ENCODE peak calls at places on chromosome 1, in ten cellular contexts. One of them, this sample, is unnamed.

GRCh38 chr1:94418664-94419655 is 771 bp downstream of the ABCD3 start:
- DNase-seq in ovary: peak; percentile 46
- DNase-seq in HepG2: no peak
- DNase-seq in right lobe of liver: peak; percentile 89
- DNase-seq in prostate gland: peak; percentile 59
- DNase-seq in vagina: no peak
- DNase-seq in transverse colon: peak; percentile 50
- DNase-seq in HCT116: no peak
- DNase-seq in IMR-90: peak; percentile 24
- DNase-seq in uterus: peak; percentile 51
- DNase-seq in this sample: peak; percentile 64

GRCh38 chr1:158931055-158931737 is at the start of gene PYHIN1:
- DNase-seq in uterus: no peak
- DNase-seq in right lobe of liver: no peak
- DNase-seq in transverse colon: no peak
- DNase-seq in vagina: no peak
- DNase-seq in ovary: no peak
- DNase-seq in HepG2: no peak
- DNase-seq in prostate gland: no peak
- DNase-seq in HCT116: no peak
- DNase-seq in IMR-90: no peak
- DNase-seq in this sample: peak; percentile 8

GRCh38 chr1:21904725-21905520 is 32.2 kb downstream of the HSPG2 start:
- DNase-seq in HCT116: peak; percentile 18
- DNase-seq in prostate gland: no peak
- DNase-seq in transverse colon: peak; percentile 82
- DNase-seq in IMR-90: peak; percentile 90
- DNase-seq in right lobe of liver: peak; percentile 45
- DNase-seq in vagina: no peak
- DNase-seq in ovary: peak; percentile 54
- DNase-seq in uterus: peak; percentile 85
- DNase-seq in HepG2: no peak
- DNase-seq in this sample: peak; percentile 87

GRCh38 chr1:177448652-177449351 is 278.0 kb downstream of the BRINP2 start:
- DNase-seq in HCT116: no peak
- DNase-seq in HepG2: no peak
- DNase-seq in vagina: no peak
- DNase-seq in uterus: peak; percentile 45
- DNase-seq in transverse colon: no peak
- DNase-seq in right lobe of liver: no peak
- DNase-seq in IMR-90: no peak
- DNase-seq in ovary: no peak
- DNase-seq in prostate gland: no peak
- DNase-seq in this sample: no peak

GRCh38 chr1:93080424-93080823 is 1.3 kb downstream of the MTF2 start:
- DNase-seq in ovary: no peak
- DNase-seq in right lobe of liver: no peak
- DNase-seq in HCT116: peak; percentile 60
- DNase-seq in vagina: no peak
- DNase-seq in uterus: no peak
- DNase-seq in prostate gland: no peak
- DNase-seq in transverse colon: no peak
- DNase-seq in HepG2: peak; percentile 63
- DNase-seq in IMR-90: peak; percentile 83
- DNase-seq in this sample: peak; percentile 6

GRCh38 chr1:179447489-179447888 is 81.7 kb downstream of the AXDND1 start:
- DNase-seq in HepG2: peak; percentile 35
- DNase-seq in HCT116: peak; percentile 12
- DNase-seq in ovary: no peak
- DNase-seq in uterus: no peak
- DNase-seq in transverse colon: no peak
- DNase-seq in vagina: no peak
- DNase-seq in prostate gland: no peak
- DNase-seq in right lobe of liver: no peak
- DNase-seq in IMR-90: peak; percentile 2
- DNase-seq in this sample: no peak

GRCh38 chr1:25145775-25146381 is 86.4 kb downstream of the SYF2 start:
- DNase-seq in right lobe of liver: peak; percentile 31
- DNase-seq in IMR-90: no peak
- DNase-seq in uterus: no peak
- DNase-seq in transverse colon: no peak
- DNase-seq in HepG2: no peak
- DNase-seq in HCT116: no peak
- DNase-seq in vagina: no peak
- DNase-seq in prostate gland: no peak
- DNase-seq in ovary: no peak
- DNase-seq in this sample: no peak

GRCh38 chr1:67214420-67215174 is 48.3 kb downstream of the IL23R start:
- DNase-seq in prostate gland: no peak
- DNase-seq in HCT116: peak; percentile 19
- DNase-seq in vagina: no peak
- DNase-seq in right lobe of liver: peak; percentile 50
- DNase-seq in ovary: no peak
- DNase-seq in IMR-90: peak; percentile 29
- DNase-seq in uterus: peak; percentile 17
- DNase-seq in transverse colon: peak; percentile 29
- DNase-seq in HepG2: peak; percentile 23
- DNase-seq in this sample: peak; percentile 31

GRCh38 chr1:81596341-81596740 is 204.4 kb upstream of the ADGRL2 start:
- DNase-seq in vagina: no peak
- DNase-seq in transverse colon: no peak
- DNase-seq in IMR-90: no peak
- DNase-seq in prostate gland: no peak
- DNase-seq in ovary: no peak
- DNase-seq in uterus: no peak
- DNase-seq in HCT116: no peak
- DNase-seq in HepG2: no peak
- DNase-seq in right lobe of liver: no peak
- DNase-seq in this sample: no peak

GRCh38 chr1:228772516-228773212 is 37.4 kb downstream of the RHOU start:
- DNase-seq in vagina: no peak
- DNase-seq in uterus: no peak
- DNase-seq in HepG2: no peak
- DNase-seq in right lobe of liver: no peak
- DNase-seq in HCT116: no peak
- DNase-seq in prostate gland: no peak
- DNase-seq in IMR-90: no peak
- DNase-seq in transverse colon: no peak
- DNase-seq in ovary: no peak
- DNase-seq in this sample: no peak
- H3K4me1 ChIP-seq in vagina: no peaks in the 10 kb centered on the region
- H3K4me1 ChIP-seq in uterus: no peaks in the 10 kb centered on the region
- H3K4me1 ChIP-seq in HepG2: peaks cover 32% of the 10 kb centered on the region
- H3K4me1 ChIP-seq in right lobe of liver: no peaks in the 10 kb centered on the region
- H3K4me1 ChIP-seq in HCT116: no peaks in the 10 kb centered on the region
- H3K4me1 ChIP-seq in prostate gland: no peaks in the 10 kb centered on the region
- H3K4me1 ChIP-seq in IMR-90: no peaks in the 10 kb centered on the region
- H3K4me1 ChIP-seq in transverse colon: no peaks in the 10 kb centered on the region
- H3K4me1 ChIP-seq in ovary: no peaks in the 10 kb centered on the region
- H3K4me1 ChIP-seq in this sample: peaks cover 14% of the 10 kb centered on the region

GRCh38 chr1:12527564-12527963 is 90.4 kb downstream of the DHRS3 start:
- DNase-seq in IMR-90: no peak
- DNase-seq in HCT116: no peak
- DNase-seq in prostate gland: no peak
- DNase-seq in right lobe of liver: peak; percentile 91
- DNase-seq in ovary: peak; percentile 21
- DNase-seq in HepG2: no peak
- DNase-seq in transverse colon: no peak
- DNase-seq in uterus: no peak
- DNase-seq in vagina: no peak
- DNase-seq in this sample: peak; percentile 85
- H3K36me3 ChIP-seq in IMR-90: no peaks in the 10 kb centered on the region
- H3K36me3 ChIP-seq in HCT116: no peaks in the 10 kb centered on the region
- H3K36me3 ChIP-seq in prostate gland: no peaks in the 10 kb centered on the region
- H3K36me3 ChIP-seq in right lobe of liver: no peaks in the 10 kb centered on the region
- H3K36me3 ChIP-seq in ovary: no peaks in the 10 kb centered on the region
- H3K36me3 ChIP-seq in HepG2: no peaks in the 10 kb centered on the region
- H3K36me3 ChIP-seq in transverse colon: no peaks in the 10 kb centered on the region
- H3K36me3 ChIP-seq in uterus: no peaks in the 10 kb centered on the region
- H3K36me3 ChIP-seq in vagina: no peaks in the 10 kb centered on the region
- H3K36me3 ChIP-seq in this sample: no peaks in the 10 kb centered on the region

DNA sequence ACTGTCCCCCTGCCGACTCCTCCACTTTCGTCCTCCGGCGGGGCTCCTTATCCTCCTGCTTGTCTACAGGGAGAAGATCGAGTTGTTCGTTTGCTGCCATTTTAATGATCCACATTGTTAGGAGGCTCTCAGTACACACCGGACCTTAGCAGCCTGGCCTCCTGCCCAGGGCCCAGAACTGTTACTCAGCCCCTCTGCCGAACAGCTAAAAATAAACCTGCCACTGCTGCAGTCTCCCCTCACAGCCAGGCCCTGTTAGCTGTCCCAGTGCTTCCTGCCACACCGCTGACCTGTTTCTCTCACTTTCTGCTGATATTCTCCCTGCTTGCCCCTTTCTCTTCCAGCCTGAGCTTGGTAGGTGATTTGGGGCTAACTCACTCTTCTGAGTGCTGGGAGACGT is 8.3 kb downstream of the MAPKAPK2 start:
- DNase-seq in HepG2: no peak
- DNase-seq in right lobe of liver: peak; percentile 78
- DNase-seq in vagina: no peak
- DNase-seq in ovary: peak; percentile 78
- DNase-seq in uterus: peak; percentile 79
- DNase-seq in IMR-90: peak; percentile 85
- DNase-seq in transverse colon: peak; percentile 64
- DNase-seq in prostate gland: peak; percentile 39
- DNase-seq in HCT116: no peak
- DNase-seq in this sample: peak; percentile 71
- TF ChIP-seq POLR2A in HepG2: no peak
- TF ChIP-seq POLR2A in right lobe of liver: no peak
- TF ChIP-seq POLR2A in vagina: no peak
- TF ChIP-seq POLR2A in ovary: no peak
- TF ChIP-seq POLR2A in uterus: no peak
- TF ChIP-seq POLR2A in IMR-90: no peak
- TF ChIP-seq POLR2A in transverse colon: no peak
- TF ChIP-seq POLR2A in prostate gland: no peak
- TF ChIP-seq POLR2A in HCT116: no peak
- TF ChIP-seq POLR2A in this sample: no peak

DNA sequence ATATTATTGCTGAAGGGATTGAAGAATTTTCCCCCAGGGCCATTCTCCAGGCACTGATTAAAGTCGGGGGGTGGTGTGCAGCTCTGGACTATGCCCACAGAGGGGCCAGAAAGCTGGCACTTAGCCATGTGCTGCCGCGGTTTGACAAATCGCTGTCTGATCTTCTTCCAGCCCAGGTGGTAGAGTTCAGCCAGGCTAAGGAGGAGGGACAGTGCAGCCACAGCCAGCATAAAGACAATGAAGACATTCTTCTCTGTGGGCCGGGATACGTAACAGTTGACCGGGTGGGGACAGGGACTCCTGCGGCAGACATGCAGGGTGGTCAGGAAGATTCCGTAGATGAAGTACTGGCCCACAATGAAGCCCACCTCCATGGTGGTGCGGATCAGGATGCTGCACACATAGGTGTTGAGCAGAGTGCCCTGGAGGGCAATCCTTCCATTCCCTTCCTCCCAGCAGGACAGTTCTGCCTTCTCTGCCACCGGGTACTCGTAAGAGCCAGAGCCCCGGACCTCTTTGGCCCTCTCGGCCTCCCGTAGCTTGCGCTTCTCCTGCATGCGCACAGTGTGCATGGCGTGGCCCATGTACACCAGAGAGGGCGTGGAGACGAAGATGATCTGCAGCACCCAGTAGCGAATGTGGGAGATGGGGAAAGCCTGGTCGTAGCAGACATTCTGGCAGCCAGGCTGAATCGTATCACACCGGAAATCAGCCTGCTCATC is 1.9 kb downstream of the GJA5 start:
- DNase-seq in right lobe of liver: no peak
- DNase-seq in uterus: no peak
- DNase-seq in ovary: no peak
- DNase-seq in HCT116: no peak
- DNase-seq in IMR-90: no peak
- DNase-seq in prostate gland: no peak
- DNase-seq in vagina: no peak
- DNase-seq in transverse colon: no peak
- DNase-seq in HepG2: peak; percentile 51
- DNase-seq in this sample: no peak
- H3K4me1 ChIP-seq in right lobe of liver: no peaks in the 10 kb centered on the region
- H3K4me1 ChIP-seq in uterus: no peaks in the 10 kb centered on the region
- H3K4me1 ChIP-seq in ovary: no peaks in the 10 kb centered on the region
- H3K4me1 ChIP-seq in HCT116: peaks cover 4% of the 10 kb centered on the region
- H3K4me1 ChIP-seq in IMR-90: no peaks in the 10 kb centered on the region
- H3K4me1 ChIP-seq in prostate gland: no peaks in the 10 kb centered on the region
- H3K4me1 ChIP-seq in vagina: peaks cover 7% of the 10 kb centered on the region
- H3K4me1 ChIP-seq in transverse colon: no peaks in the 10 kb centered on the region
- H3K4me1 ChIP-seq in HepG2: peaks cover 27% of the 10 kb centered on the region
- H3K4me1 ChIP-seq in this sample: no peaks in the 10 kb centered on the region

GRCh38 chr1:39528082-39528481 is 36.6 kb downstream of the BMP8A start:
- DNase-seq in ovary: no peak
- DNase-seq in IMR-90: no peak
- DNase-seq in prostate gland: no peak
- DNase-seq in transverse colon: no peak
- DNase-seq in uterus: no peak
- DNase-seq in vagina: no peak
- DNase-seq in HCT116: no peak
- DNase-seq in HepG2: no peak
- DNase-seq in right lobe of liver: no peak
- DNase-seq in this sample: no peak
- H3K36me3 ChIP-seq in ovary: no peaks in the 10 kb centered on the region
- H3K36me3 ChIP-seq in IMR-90: peaks cover 29% of the 10 kb centered on the region
- H3K36me3 ChIP-seq in prostate gland: no peaks in the 10 kb centered on the region
- H3K36me3 ChIP-seq in transverse colon: no peaks in the 10 kb centered on the region
- H3K36me3 ChIP-seq in uterus: no peaks in the 10 kb centered on the region
- H3K36me3 ChIP-seq in vagina: no peaks in the 10 kb centered on the region
- H3K36me3 ChIP-seq in HCT116: peaks cover 9% of the 10 kb centered on the region
- H3K36me3 ChIP-seq in HepG2: no peaks in the 10 kb centered on the region
- H3K36me3 ChIP-seq in right lobe of liver: no peaks in the 10 kb centered on the region
- H3K36me3 ChIP-seq in this sample: peaks cover 18% of the 10 kb centered on the region

DNA sequence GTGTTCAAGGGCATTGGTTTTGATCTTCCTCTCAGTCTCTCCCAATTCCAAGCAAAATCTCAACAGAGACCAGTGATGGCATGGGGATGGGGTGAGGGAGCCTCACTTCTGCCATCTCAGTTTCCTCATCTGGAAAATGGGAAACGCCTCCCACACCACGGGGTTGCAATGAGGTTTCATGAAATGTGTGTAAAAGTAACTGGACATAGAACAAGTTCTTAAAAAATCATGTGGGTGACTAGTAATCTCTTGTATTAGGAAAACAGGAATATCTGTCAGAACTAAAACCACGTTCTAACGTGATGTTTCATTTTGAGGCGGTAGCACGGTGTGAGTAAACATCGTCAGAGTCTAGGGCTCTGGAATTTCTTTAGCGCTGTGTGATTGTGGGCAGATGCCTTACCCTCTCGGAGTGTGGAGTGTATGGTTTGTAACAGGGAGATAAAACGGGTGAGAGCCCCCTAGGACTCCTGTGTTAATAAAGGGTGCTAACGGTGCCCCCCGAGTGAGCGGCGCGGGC is 55.5 kb upstream of the DNAJC6 start:
- DNase-seq in vagina: no peak
- DNase-seq in right lobe of liver: no peak
- DNase-seq in IMR-90: no peak
- DNase-seq in HepG2: no peak
- DNase-seq in HCT116: peak; percentile 8
- DNase-seq in uterus: no peak
- DNase-seq in transverse colon: no peak
- DNase-seq in ovary: no peak
- DNase-seq in prostate gland: no peak
- DNase-seq in this sample: no peak
- TF ChIP-seq POLR2A in vagina: no peak
- TF ChIP-seq POLR2A in right lobe of liver: no peak
- TF ChIP-seq POLR2A in IMR-90: no peak
- TF ChIP-seq POLR2A in HepG2: no peak
- TF ChIP-seq POLR2A in HCT116: peak; percentile 85
- TF ChIP-seq POLR2A in uterus: no peak
- TF ChIP-seq POLR2A in transverse colon: no peak
- TF ChIP-seq POLR2A in ovary: no peak
- TF ChIP-seq POLR2A in prostate gland: no peak
- TF ChIP-seq POLR2A in this sample: no peak

This sample was measured in body of pancreas.